ENCODE peak calls at places on chromosomes 3 and 15, in ten cellular contexts. One of them, this sample, is unnamed.

GRCh38 chr3:127184870-127185216 is 8.1 kb upstream of the PRR23E start:
- DNase-seq in T-cell: no peak
- DNase-seq in AG08396: no peak
- DNase-seq in fibroblast of lung: no peak
- DNase-seq in pons: no peak
- DNase-seq in LoVo: no peak
- DNase-seq in IMR-90: no peak
- DNase-seq in CD4-positive, alpha-beta memory T cell: no peak
- DNase-seq in effector CD4-positive, alpha-beta T cell: no peak
- DNase-seq in HS-27A: no peak
- DNase-seq in this sample: no peak

GRCh38 chr15:64050281-64051092 is 4.2 kb upstream of the DAPK2 start:
- DNase-seq in T-cell: no peak
- DNase-seq in AG08396: no peak
- DNase-seq in fibroblast of lung: no peak
- DNase-seq in pons: no peak
- DNase-seq in LoVo: no peak
- DNase-seq in IMR-90: no peak
- DNase-seq in CD4-positive, alpha-beta memory T cell: no peak
- DNase-seq in effector CD4-positive, alpha-beta T cell: no peak
- DNase-seq in HS-27A: no peak
- DNase-seq in this sample: peak; percentile 40

GRCh38 chr3:22269827-22270226 is 518.8 kb upstream of the ZNF385D start:
- DNase-seq in T-cell: no peak
- DNase-seq in AG08396: no peak
- DNase-seq in fibroblast of lung: peak; percentile 32
- DNase-seq in pons: peak; percentile 9
- DNase-seq in LoVo: no peak
- DNase-seq in IMR-90: no peak
- DNase-seq in CD4-positive, alpha-beta memory T cell: no peak
- DNase-seq in effector CD4-positive, alpha-beta T cell: no peak
- DNase-seq in HS-27A: peak; percentile 35
- DNase-seq in this sample: no peak

GRCh38 chr3:9330166-9330703 is 32.6 kb upstream of the THUMPD3 start:
- DNase-seq in T-cell: no peak
- DNase-seq in AG08396: no peak
- DNase-seq in fibroblast of lung: no peak
- DNase-seq in pons: no peak
- DNase-seq in LoVo: no peak
- DNase-seq in IMR-90: no peak
- DNase-seq in CD4-positive, alpha-beta memory T cell: no peak
- DNase-seq in effector CD4-positive, alpha-beta T cell: no peak
- DNase-seq in HS-27A: no peak
- DNase-seq in this sample: no peak

GRCh38 chr15:59532770-59533379 is 78.7 kb upstream of the GCNT3 start:
- DNase-seq in T-cell: no peak
- DNase-seq in AG08396: peak; percentile 25
- DNase-seq in fibroblast of lung: peak; percentile 19
- DNase-seq in pons: peak; percentile 27
- DNase-seq in LoVo: peak; percentile 84
- DNase-seq in IMR-90: peak; percentile 21
- DNase-seq in CD4-positive, alpha-beta memory T cell: peak; percentile 10
- DNase-seq in effector CD4-positive, alpha-beta T cell: no peak
- DNase-seq in HS-27A: no peak
- DNase-seq in this sample: no peak

GRCh38 chr15:85379403-85380131 is 836 bp upstream of the AKAP13 start:
- DNase-seq in T-cell: peak; percentile 33
- DNase-seq in AG08396: peak; percentile 14
- DNase-seq in fibroblast of lung: no peak
- DNase-seq in pons: no peak
- DNase-seq in LoVo: no peak
- DNase-seq in IMR-90: no peak
- DNase-seq in CD4-positive, alpha-beta memory T cell: peak; percentile 77
- DNase-seq in effector CD4-positive, alpha-beta T cell: peak; percentile 36
- DNase-seq in HS-27A: no peak
- DNase-seq in this sample: no peak

GRCh38 chr3:58784888-58785287 is 118.3 kb upstream of the FAM3D start:
- DNase-seq in T-cell: no peak
- DNase-seq in AG08396: no peak
- DNase-seq in fibroblast of lung: no peak
- DNase-seq in pons: no peak
- DNase-seq in LoVo: no peak
- DNase-seq in IMR-90: no peak
- DNase-seq in CD4-positive, alpha-beta memory T cell: no peak
- DNase-seq in effector CD4-positive, alpha-beta T cell: no peak
- DNase-seq in HS-27A: no peak
- DNase-seq in this sample: no peak

GRCh38 chr3:36475593-36475992 is 95.3 kb downstream of the STAC start:
- DNase-seq in T-cell: no peak
- DNase-seq in AG08396: no peak
- DNase-seq in fibroblast of lung: no peak
- DNase-seq in pons: no peak
- DNase-seq in LoVo: no peak
- DNase-seq in IMR-90: no peak
- DNase-seq in CD4-positive, alpha-beta memory T cell: no peak
- DNase-seq in effector CD4-positive, alpha-beta T cell: no peak
- DNase-seq in HS-27A: no peak
- DNase-seq in this sample: no peak

GRCh38 chr3:195815169-195815771 is 3.5 kb upstream of the MUC4 start:
- DNase-seq in T-cell: no peak
- DNase-seq in AG08396: no peak
- DNase-seq in fibroblast of lung: peak; percentile 59
- DNase-seq in pons: no peak
- DNase-seq in LoVo: no peak
- DNase-seq in IMR-90: peak; percentile 16
- DNase-seq in CD4-positive, alpha-beta memory T cell: no peak
- DNase-seq in effector CD4-positive, alpha-beta T cell: no peak
- DNase-seq in HS-27A: no peak
- DNase-seq in this sample: peak; percentile 49

GRCh38 chr3:191328963-191329653 is at the start of gene CCDC50:
- DNase-seq in T-cell: peak; percentile 23
- DNase-seq in AG08396: peak; percentile 83
- DNase-seq in fibroblast of lung: peak; percentile 80
- DNase-seq in pons: peak; percentile 56
- DNase-seq in LoVo: peak; percentile 67
- DNase-seq in IMR-90: peak; percentile 72
- DNase-seq in CD4-positive, alpha-beta memory T cell: peak; percentile 41
- DNase-seq in effector CD4-positive, alpha-beta T cell: peak; percentile 18
- DNase-seq in HS-27A: no peak
- DNase-seq in this sample: peak; percentile 91

GRCh38 chr3:95120921-95121320 is 1058.1 kb downstream of the NSUN3 start:
- DNase-seq in T-cell: no peak
- DNase-seq in AG08396: no peak
- DNase-seq in fibroblast of lung: peak; percentile 3
- DNase-seq in pons: no peak
- DNase-seq in LoVo: no peak
- DNase-seq in IMR-90: no peak
- DNase-seq in CD4-positive, alpha-beta memory T cell: no peak
- DNase-seq in effector CD4-positive, alpha-beta T cell: no peak
- DNase-seq in HS-27A: no peak
- DNase-seq in this sample: no peak

GRCh38 chr3:31960793-31961431 is 20.1 kb downstream of the OSBPL10 start:
- DNase-seq in T-cell: no peak
- DNase-seq in AG08396: peak; percentile 34
- DNase-seq in fibroblast of lung: peak; percentile 89
- DNase-seq in pons: no peak
- DNase-seq in LoVo: peak; percentile 66
- DNase-seq in IMR-90: peak; percentile 65
- DNase-seq in CD4-positive, alpha-beta memory T cell: no peak
- DNase-seq in effector CD4-positive, alpha-beta T cell: no peak
- DNase-seq in HS-27A: peak; percentile 89
- DNase-seq in this sample: no peak

GRCh38 chr3:125482406-125482805 is 37.6 kb downstream of the SNX4 start:
- DNase-seq in T-cell: no peak
- DNase-seq in AG08396: no peak
- DNase-seq in fibroblast of lung: no peak
- DNase-seq in pons: no peak
- DNase-seq in LoVo: no peak
- DNase-seq in IMR-90: no peak
- DNase-seq in CD4-positive, alpha-beta memory T cell: no peak
- DNase-seq in effector CD4-positive, alpha-beta T cell: no peak
- DNase-seq in HS-27A: no peak
- DNase-seq in this sample: no peak

GRCh38 chr3:58009026-58009748 is 965 bp downstream of the FLNB start:
- DNase-seq in T-cell: peak; percentile 27
- DNase-seq in AG08396: no peak
- DNase-seq in fibroblast of lung: no peak
- DNase-seq in pons: no peak
- DNase-seq in LoVo: peak; percentile 52
- DNase-seq in IMR-90: no peak
- DNase-seq in CD4-positive, alpha-beta memory T cell: peak; percentile 21
- DNase-seq in effector CD4-positive, alpha-beta T cell: peak; percentile 28
- DNase-seq in HS-27A: no peak
- DNase-seq in this sample: peak; percentile 75

GRCh38 chr3:79006077-79006476 is 761.7 kb downstream of the ROBO1 start:
- DNase-seq in T-cell: no peak
- DNase-seq in AG08396: no peak
- DNase-seq in fibroblast of lung: no peak
- DNase-seq in pons: no peak
- DNase-seq in LoVo: no peak
- DNase-seq in IMR-90: no peak
- DNase-seq in CD4-positive, alpha-beta memory T cell: no peak
- DNase-seq in effector CD4-positive, alpha-beta T cell: no peak
- DNase-seq in HS-27A: no peak
- DNase-seq in this sample: no peak

GRCh38 chr3:48685603-48686511 is at the start of gene NCKIPSD:
- DNase-seq in T-cell: peak; percentile 83
- DNase-seq in AG08396: peak; percentile 97
- DNase-seq in fibroblast of lung: peak; percentile 71
- DNase-seq in pons: peak; percentile 86
- DNase-seq in LoVo: peak; percentile 91
- DNase-seq in IMR-90: peak; percentile 69
- DNase-seq in CD4-positive, alpha-beta memory T cell: peak; percentile 90
- DNase-seq in effector CD4-positive, alpha-beta T cell: peak; percentile 88
- DNase-seq in HS-27A: peak; percentile 48
- DNase-seq in this sample: peak; percentile 95

GRCh38 chr15:44157679-44158078 is 37.4 kb downstream of the FRMD5 start:
- DNase-seq in T-cell: no peak
- DNase-seq in AG08396: peak; percentile 53
- DNase-seq in fibroblast of lung: peak; percentile 99
- DNase-seq in pons: no peak
- DNase-seq in LoVo: peak; percentile 86
- DNase-seq in IMR-90: peak; percentile 96
- DNase-seq in CD4-positive, alpha-beta memory T cell: no peak
- DNase-seq in effector CD4-positive, alpha-beta T cell: no peak
- DNase-seq in HS-27A: peak; percentile 86
- DNase-seq in this sample: no peak

GRCh38 chr3:57199895-57200297 is at the start of gene HESX1:
- DNase-seq in T-cell: no peak
- DNase-seq in AG08396: no peak
- DNase-seq in fibroblast of lung: no peak
- DNase-seq in pons: no peak
- DNase-seq in LoVo: no peak
- DNase-seq in IMR-90: no peak
- DNase-seq in CD4-positive, alpha-beta memory T cell: no peak
- DNase-seq in effector CD4-positive, alpha-beta T cell: no peak
- DNase-seq in HS-27A: no peak
- DNase-seq in this sample: no peak

GRCh38 chr3:129119365-129120100 is 2.1 kb downstream of the RAB43 start:
- DNase-seq in T-cell: no peak
- DNase-seq in AG08396: no peak
- DNase-seq in fibroblast of lung: no peak
- DNase-seq in pons: no peak
- DNase-seq in LoVo: no peak
- DNase-seq in IMR-90: no peak
- DNase-seq in CD4-positive, alpha-beta memory T cell: peak; percentile 9
- DNase-seq in effector CD4-positive, alpha-beta T cell: no peak
- DNase-seq in HS-27A: no peak
- DNase-seq in this sample: no peak

GRCh38 chr15:75869446-75869845 is 26.2 kb downstream of the UBE2Q2 start:
- DNase-seq in T-cell: no peak
- DNase-seq in AG08396: no peak
- DNase-seq in fibroblast of lung: no peak
- DNase-seq in pons: no peak
- DNase-seq in LoVo: no peak
- DNase-seq in IMR-90: no peak
- DNase-seq in CD4-positive, alpha-beta memory T cell: no peak
- DNase-seq in effector CD4-positive, alpha-beta T cell: no peak
- DNase-seq in HS-27A: no peak
- DNase-seq in this sample: no peak

This sample was measured in suprapubic skin.